ENCODE peak calls at places on chromosomes 4 and X, in nine cellular contexts. U, R, O, H, P, M, Y, D and W are unnamed samples.

GRCh38 chr4:153759407-153760226 is at the start of gene RNF175:
- DNase-seq in M (no peak), O (no peak), Y (peak; percentile 40), H (no peak), R (peak; percentile 3), P (no peak), U (no peak), D (no peak), W (no peak)

GRCh38 chr4:80154547-80154933 is 42.8 kb upstream of the PRDM8 start:
- DNase-seq in D (no peak), H (no peak), Y (no peak), P (no peak), M (no peak), R (no peak), O (no peak), U (no peak), W (no peak)

GRCh38 chrX:82756272-82756671 is 751.8 kb upstream of the POU3F4 start:
- DNase-seq in R (no peak), M (no peak), H (no peak), U (no peak), O (no peak), D (no peak), Y (no peak), P (no peak), W (no peak)

GRCh38 chr4:72275381-72275780 is 243.6 kb downstream of the NPFFR2 start:
- DNase-seq in U (no peak), D (no peak), M (no peak), R (no peak), Y (no peak), P (no peak), O (no peak), H (no peak), W (no peak)

GRCh38 chrX:103488332-103488731 is 31.0 kb downstream of the RAB40A start:
- DNase-seq in U (no peak), M (no peak), P (no peak), Y (no peak), O (peak; percentile 26), R (no peak), H (peak; percentile 6), D (no peak), W (no peak)

GRCh38 chrX:7119927-7120577 is 27.5 kb upstream of the STS start:
- DNase-seq in H (no peak), O (no peak), R (no peak), M (no peak), D (no peak), P (no peak), U (no peak), Y (no peak), W (no peak)

GRCh38 chrX:42149786-42150185 is 226.4 kb upstream of the CASK start:
- DNase-seq in M (no peak), D (no peak), R (no peak), Y (peak; percentile 10), P (no peak), O (no peak), U (no peak), H (no peak), W (no peak)

GRCh38 chrX:19566359-19567141 is 51.2 kb upstream of the MAP3K15 start:
- DNase-seq in U (peak; percentile 31), Y (no peak), P (no peak), H (no peak), O (peak; percentile 54), D (no peak), R (no peak), M (no peak), W (no peak)

GRCh38 chr4:37882665-37883296 is 8.1 kb upstream of the TBC1D1 start:
- DNase-seq in D (no peak), Y (no peak), M (no peak), H (no peak), P (no peak), R (no peak), U (no peak), O (no peak), W (no peak)

GRCh38 chr4:128810331-128810870 is 901 bp downstream of the JADE1 start:
- DNase-seq in D (peak; percentile 28), R (no peak), H (peak; percentile 26), Y (peak; percentile 51), M (no peak), O (no peak), U (no peak), P (peak; percentile 60), W (no peak)

GRCh38 chr4:105988671-105989070 is 93.4 kb downstream of the NPNT start:
- DNase-seq in U (no peak), D (no peak), O (no peak), R (no peak), H (no peak), M (no peak), Y (no peak), P (no peak), W (no peak)

GRCh38 chr4:174365018-174365587 is 81.4 kb downstream of the CEP44 start:
- DNase-seq in H (peak; percentile 26), O (peak; percentile 45), M (no peak), R (no peak), P (no peak), Y (peak; percentile 62), D (no peak), U (peak; percentile 7), W (peak; percentile 14)

GRCh38 chr4:4461850-4462249 is 74.9 kb downstream of the NSG1 start:
- DNase-seq in M (no peak), Y (peak; percentile 72), U (no peak), D (no peak), P (peak; percentile 50), R (peak; percentile 61), O (no peak), H (no peak), W (no peak)

GRCh38 chr4:125482822-125483221 is 168.1 kb downstream of the FAT4 start:
- DNase-seq in D (no peak), Y (no peak), P (no peak), O (no peak), M (no peak), H (no peak), U (no peak), R (no peak), W (no peak)

GRCh38 chr4:69583543-69583942 is 55.9 kb downstream of the UGT2A2 start:
- DNase-seq in R (no peak), U (no peak), Y (no peak), M (no peak), D (no peak), H (no peak), P (no peak), O (no peak), W (no peak)

GRCh38 chr4:95508421-95508820 is 40.4 kb downstream of the UNC5C start:
- DNase-seq in U (no peak), H (peak; percentile 57), D (no peak), Y (no peak), R (no peak), O (peak; percentile 74), M (no peak), P (no peak), W (no peak)
- TF ChIP-seq CTCF in U (no peak), H (no peak), D (no peak), Y (no peak), R (no peak), O (no peak), M (no peak), P (no peak), W (no peak)

GRCh38 chr4:114690571-114690970 is 92.0 kb downstream of the UGT8 start:
- DNase-seq in U (no peak), P (no peak), R (no peak), M (no peak), D (no peak), Y (no peak), H (no peak), O (no peak), W (no peak)

GRCh38 chr4:114691865-114692264 is 93.3 kb downstream of the UGT8 start:
- DNase-seq in O (no peak), Y (no peak), R (no peak), P (no peak), M (no peak), U (no peak), D (no peak), H (no peak), W (no peak)

GRCh38 chr4:114692958-114693357 is 94.4 kb downstream of the UGT8 start:
- DNase-seq in P (no peak), U (no peak), R (no peak), Y (no peak), M (no peak), O (no peak), H (no peak), D (no peak), W (no peak)

GRCh38 chr4:114698256-114698655 is 99.6 kb downstream of the UGT8 start:
- DNase-seq in Y (no peak), H (no peak), O (no peak), R (no peak), M (no peak), D (no peak), U (no peak), P (no peak), W (no peak)

DNA sequence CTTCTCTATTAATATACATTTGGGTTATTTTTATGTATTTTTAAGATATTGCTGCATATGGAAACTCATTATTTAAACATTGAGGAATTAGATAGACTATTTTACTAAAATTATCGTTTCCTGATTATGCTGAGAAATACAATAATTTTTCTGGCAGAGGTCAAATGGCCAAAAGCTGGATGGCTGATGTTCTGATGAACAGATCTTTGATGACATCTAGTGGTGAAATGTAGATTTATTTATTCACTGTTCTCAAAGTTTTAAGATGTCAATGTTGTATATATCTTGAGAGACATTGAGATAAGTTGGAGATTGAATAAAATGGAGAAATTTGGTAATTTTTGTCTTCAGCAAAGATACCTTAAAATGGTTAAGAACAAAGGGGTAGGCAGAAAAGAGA is 96.2 kb downstream of the UGT8 start:
- DNase-seq in D (no peak), M (no peak), R (no peak), U (peak; percentile 3), P (no peak), H (peak; percentile 28), Y (peak; percentile 46), O (peak; percentile 48), W (no peak)
- TF ChIP-seq CTCF in D (peak; percentile 40), M (peak; percentile 61), R (peak; percentile 73), U (peak; percentile 46), P (peak; percentile 59), H (peak; percentile 57), Y (peak; percentile 66), O (peak; percentile 43), W (peak; percentile 85)

DNA sequence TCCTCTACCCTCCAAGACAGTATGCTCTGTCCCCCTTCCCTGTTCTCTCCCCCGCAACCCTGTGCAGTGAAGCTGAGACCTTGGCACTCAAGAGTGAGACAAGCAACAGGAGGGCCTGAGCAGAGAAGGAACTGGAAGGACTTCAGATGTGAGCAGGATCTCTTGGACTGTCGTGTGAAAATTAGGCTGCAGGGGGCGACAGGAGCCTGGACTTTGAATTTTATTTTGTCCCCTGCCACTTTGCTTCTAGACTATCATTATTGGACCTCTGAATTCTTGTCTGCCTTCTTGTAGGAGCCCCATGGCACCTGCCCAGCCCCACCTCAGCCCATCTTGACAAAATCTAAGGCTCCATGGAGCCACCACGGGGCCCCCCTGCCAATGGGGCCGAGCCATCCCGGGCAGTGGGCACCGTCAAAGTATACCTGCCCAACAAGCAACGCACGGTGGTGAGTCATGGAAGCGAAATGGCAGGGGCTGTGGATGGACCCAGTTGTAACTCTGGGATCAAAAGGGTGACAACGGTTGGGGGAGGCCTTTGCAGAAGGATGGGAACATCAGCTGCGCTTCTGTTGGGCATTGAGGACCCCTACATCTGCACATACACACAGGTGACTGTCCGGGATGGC is 1.7 kb downstream of the ARAF start:
- DNase-seq in D (no peak), H (no peak), P (no peak), U (no peak), O (peak; percentile 27), M (no peak), Y (no peak), R (peak; percentile 24), W (peak; percentile 19)
- TF ChIP-seq CTCF in D (no peak), H (no peak), P (peak; percentile 18), U (peak; percentile 53), O (peak; percentile 38), M (peak; percentile 42), Y (peak; percentile 27), R (no peak), W (peak; percentile 49)

GRCh38 chr4:122279670-122280069 is 99.1 kb upstream of the ADAD1 start:
- DNase-seq in R (no peak), P (no peak), M (no peak), Y (no peak), H (no peak), D (no peak), U (no peak), O (no peak), W (no peak)
- TF ChIP-seq CTCF in R (no peak), P (no peak), M (no peak), Y (no peak), H (no peak), D (no peak), U (no peak), O (no peak), W (no peak)